ENCODE peak calls at places on chromosomes 3 and 15, in five cellular contexts. H is neuronal stem cell, R is endodermal cell, P is mesenchymal stem cell, F is left lung. T is an unnamed sample.

GRCh38 chr15:57969355-57969754 is 96.2 kb downstream of the ALDH1A2 start:
- DNase-seq in P (no peak), H (no peak), R (no peak), F (no peak), T (peak)

GRCh38 chr3:12508316-12508715 is 24.0 kb downstream of the TSEN2 start:
- DNase-seq in H (no peak), R (peak), F (no peak), P (peak), T (no peak)

GRCh38 chr3:31472479-31473390 is 60.0 kb upstream of the STT3B start:
- DNase-seq in F (no peak), H (no peak), P (peak), R (no peak), T (no peak)

GRCh38 chr3:112117826-112118571 is 15.0 kb downstream of the GCSAM start:
- DNase-seq in F (no peak), H (no peak), P (no peak), R (peak), T (no peak)

GRCh38 chr3:141960731-141961130 is 84.3 kb downstream of the ATP1B3 start:
- DNase-seq in F (no peak), H (peak), R (no peak), P (peak), T (no peak)

GRCh38 chr3:63908081-63908736 is 4.0 kb downstream of the SCAANT1 start:
- DNase-seq in H (no peak), F (no peak), P (peak), R (no peak), T (peak)

GRCh38 chr3:123104550-123104949 is 37.7 kb downstream of the PDIA5 start:
- DNase-seq in F (no peak), H (no peak), R (no peak), P (peak), T (no peak)

GRCh38 chr3:12139111-12139511 is 19.6 kb downstream of the TIMP4 start:
- DNase-seq in H (peak), P (peak), R (peak), F (no peak), T (peak)

GRCh38 chr3:79056498-79056897 is 711.3 kb downstream of the ROBO1 start:
- DNase-seq in H (no peak), F (no peak), P (no peak), R (no peak), T (no peak)

GRCh38 chr15:47885921-47886320 is 168.6 kb downstream of the SEMA6D start:
- DNase-seq in F (no peak), R (no peak), P (peak), H (no peak), T (no peak)

GRCh38 chr3:58334013-58334321 is 1.3 kb downstream of the PXK start:
- DNase-seq in P (peak), R (no peak), F (no peak), H (no peak), T (peak)

GRCh38 chr15:56242576-56243116 is 1.0 kb downstream of the RFX7 start:
- DNase-seq in P (peak), R (no peak), H (peak), F (no peak), T (no peak)

GRCh38 chr3:150407818-150408231 is 273 bp upstream of the TSC22D2 start:
- DNase-seq in H (no peak), R (no peak), P (peak), F (no peak), T (peak)

GRCh38 chr15:50452927-50453326 is 28.7 kb downstream of the USP8 start:
- DNase-seq in F (no peak), R (no peak), H (no peak), P (peak), T (no peak)

GRCh38 chr3:107868449-107868848 is 222.4 kb downstream of the CD47 start:
- DNase-seq in F (no peak), R (no peak), H (no peak), P (no peak), T (no peak)

GRCh38 chr15:54803987-54804386 is 392.8 kb downstream of the RSL24D1 start:
- DNase-seq in H (no peak), F (no peak), R (no peak), P (no peak), T (no peak)

GRCh38 chr3:13544293-13544831 is 4.6 kb upstream of the FBLN2 start:
- DNase-seq in H (no peak), F (no peak), P (peak), R (no peak), T (peak)

GRCh38 chr15:84608707-84609284 is 8.0 kb downstream of the ZSCAN2 start:
- DNase-seq in R (no peak), H (no peak), P (no peak), F (no peak), T (peak)

GRCh38 chr3:78096488-78097255 is 1056.8 kb downstream of the ROBO2 start:
- DNase-seq in F (no peak), H (no peak), R (no peak), P (peak), T (no peak)

GRCh38 chr3:174035317-174035886 is 637.9 kb downstream of the NLGN1 start:
- DNase-seq in H (no peak), P (no peak), R (no peak), F (no peak), T (no peak)

GRCh38 chr3:56610669-56611335 is 53.8 kb downstream of the CCDC66 start:
- DNase-seq in F (no peak), P (no peak), H (no peak), R (no peak), T (no peak)

GRCh38 chr3:194888916-194889315 is 203.2 kb downstream of the FAM43A start:
- DNase-seq in H (no peak), P (no peak), F (no peak), R (peak), T (no peak)

GRCh38 chr3:190084983-190085382 is 35.7 kb downstream of the P3H2 start:
- DNase-seq in P (no peak), F (no peak), H (no peak), R (no peak), T (no peak)

GRCh38 chr15:85496551-85497545 is 116.4 kb downstream of the AKAP13 start:
- DNase-seq in H (no peak), F (no peak), P (no peak), R (no peak), T (no peak)

GRCh38 chr3:180829409-180830405 is 82.8 kb upstream of the FXR1 start:
- DNase-seq in F (no peak), R (no peak), P (no peak), H (no peak), T (peak)

GRCh38 chr3:20043398-20043797 is 3.2 kb downstream of the KAT2B start:
- DNase-seq in R (no peak), H (no peak), F (peak), P (peak), T (no peak)

GRCh38 chr3:47339951-47340350 is 40.9 kb upstream of the PTPN23 start:
- DNase-seq in R (no peak), H (no peak), F (no peak), P (no peak), T (no peak)

GRCh38 chr3:105399062-105399461 is 32.4 kb downstream of the ALCAM start:
- DNase-seq in R (no peak), H (no peak), F (no peak), P (no peak), T (no peak)

GRCh38 chr3:19702416-19703078 is 231.5 kb downstream of the EFHB start:
- DNase-seq in R (no peak), F (no peak), P (no peak), H (no peak), T (no peak)

GRCh38 chr3:153051427-153052095 is 110.5 kb upstream of the RAP2B start:
- DNase-seq in R (no peak), P (peak), H (no peak), F (no peak), T (no peak)

GRCh38 chr3:148718982-148719862 is 21.5 kb downstream of the AGTR1 start:
- DNase-seq in R (peak), H (no peak), P (no peak), F (no peak), T (peak)

GRCh38 chr3:3992312-3992874 is 193.2 kb downstream of the LRRN1 start:
- DNase-seq in P (no peak), H (no peak), R (no peak), F (no peak), T (no peak)

GRCh38 chr3:32138545-32139104 is 32.2 kb downstream of the GPD1L start:
- DNase-seq in P (no peak), F (no peak), R (no peak), H (no peak), T (no peak)

GRCh38 chr3:132549890-132550578 is 47.0 kb upstream of the ACKR4 start:
- DNase-seq in F (no peak), H (no peak), P (peak), R (no peak), T (no peak)

GRCh38 chr3:39990532-39990931 is 181.1 kb downstream of the MYRIP start:
- DNase-seq in H (peak), P (peak), F (no peak), R (peak), T (peak)

GRCh38 chr3:11530153-11530721 is 113.5 kb downstream of the VGLL4 start:
- DNase-seq in P (peak), F (no peak), R (no peak), H (no peak), T (no peak)

GRCh38 chr3:30952786-30953185 is 58.3 kb upstream of the GADL1 start:
- DNase-seq in H (no peak), P (no peak), R (no peak), F (no peak), T (no peak)

GRCh38 chr3:35198857-35199256 is 440.5 kb upstream of the ARPP21 start:
- DNase-seq in F (no peak), H (no peak), R (no peak), P (no peak), T (no peak)

GRCh38 chr3:127697531-127698240 is 24.9 kb downstream of the ABTB1 start:
- DNase-seq in F (peak), P (peak), R (peak), H (peak), T (peak)
- H3K4me3 ChIP-seq in F (no peak), P (no peak), R (no peak), H (peak), T (peak)

DNA sequence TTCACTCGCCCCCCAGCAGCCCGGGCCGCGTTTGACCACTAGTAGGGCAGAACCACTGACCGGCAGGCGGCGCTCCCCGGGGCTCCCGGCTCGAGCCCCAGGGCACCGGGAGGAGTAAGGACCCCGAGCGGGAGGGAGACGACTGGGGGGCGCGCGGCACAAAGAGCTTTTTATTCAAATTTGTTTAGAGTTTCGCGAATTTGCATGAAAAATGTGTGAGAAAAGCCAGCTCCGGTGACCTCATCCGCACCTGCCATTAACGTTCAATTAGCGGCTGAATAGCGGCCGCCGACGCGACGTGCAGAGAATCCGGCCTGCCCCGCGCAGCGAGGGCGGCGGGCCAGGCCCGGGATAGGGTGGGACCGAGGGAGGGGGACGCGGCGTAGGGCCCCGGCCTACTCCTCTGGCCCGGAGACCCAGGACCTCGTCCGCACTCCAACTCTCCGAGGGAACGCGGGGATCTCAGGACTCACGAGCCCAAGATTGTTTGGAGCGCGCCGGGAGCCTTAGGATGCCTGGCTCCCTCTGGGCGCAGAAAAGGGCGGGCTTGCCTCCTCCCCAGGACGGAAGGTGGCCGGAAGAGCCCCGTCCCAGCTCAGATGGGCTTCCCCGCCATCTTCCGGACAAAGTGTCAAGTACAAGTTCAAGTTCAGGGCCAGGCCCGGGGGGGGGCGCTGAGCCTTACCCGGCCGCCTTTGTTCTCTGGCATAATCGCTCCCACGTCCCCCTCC is 64.9 kb upstream of the POLG start:
- DNase-seq in F (no peak), H (no peak), R (peak), P (no peak), T (peak)
- H3K4me3 ChIP-seq in F (peak), H (no peak), R (peak), P (no peak), T (peak)

DNA sequence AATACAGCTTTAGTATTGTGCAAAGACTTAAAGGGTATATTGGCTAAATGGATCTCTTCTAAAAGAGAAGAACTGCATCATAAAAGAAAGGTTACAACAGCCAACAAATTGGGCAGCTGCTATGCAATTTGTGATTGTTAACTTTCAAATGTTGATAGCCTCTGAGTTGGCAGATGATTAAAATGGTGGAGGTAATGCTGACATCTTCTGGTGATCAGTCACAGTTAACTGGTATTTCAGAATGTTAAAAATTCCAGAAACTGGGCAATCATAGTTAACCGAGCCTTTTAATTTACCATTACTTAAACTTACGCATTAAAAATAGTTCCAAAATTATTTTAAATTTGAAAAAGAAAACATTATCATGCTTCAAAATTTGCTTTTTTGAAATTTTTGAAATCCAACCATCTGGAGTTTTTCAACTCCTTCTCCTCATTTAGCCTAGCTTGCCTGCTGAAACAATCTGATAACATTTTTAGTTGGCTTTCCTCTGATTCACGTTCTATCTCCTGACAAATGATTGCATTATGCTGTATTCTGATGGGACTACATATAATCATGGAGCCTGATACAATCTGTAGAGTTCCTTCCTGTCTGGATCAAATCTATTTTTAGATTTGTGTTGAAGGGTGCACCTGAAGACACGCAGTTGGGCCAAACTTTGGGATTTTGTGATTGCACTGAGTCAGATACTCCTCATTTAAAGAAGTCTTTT is 144.0 kb upstream of the PDZRN3 start:
- DNase-seq in P (no peak), F (no peak), H (no peak), R (no peak), T (no peak)
- H3K4me3 ChIP-seq in P (no peak), F (no peak), H (no peak), R (no peak), T (no peak)

DNA sequence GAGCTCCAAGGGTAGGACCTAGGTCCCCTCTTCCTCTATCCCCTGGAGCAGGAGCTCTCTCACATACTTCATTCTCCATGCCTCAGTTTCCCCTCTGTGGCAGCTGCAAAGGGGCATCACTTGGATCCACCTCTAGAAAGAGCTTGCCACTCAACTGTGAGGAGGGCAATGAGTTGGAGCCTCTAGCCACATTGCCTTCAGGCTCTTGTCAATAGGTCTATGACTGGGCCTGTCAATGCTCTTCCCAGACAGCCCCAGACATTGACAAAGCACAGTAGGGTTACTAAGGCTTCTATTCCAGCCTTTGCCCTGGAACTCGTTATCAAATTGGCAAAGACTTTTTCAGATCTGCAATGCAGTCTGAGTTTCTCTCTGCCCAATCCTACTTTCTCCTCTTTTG is 4.4 kb upstream of the VIPR1 start:
- DNase-seq in R (peak), H (no peak), P (no peak), F (peak), T (no peak)
- H3K4me3 ChIP-seq in R (no peak), H (no peak), P (no peak), F (no peak), T (no peak)

T was measured in H7.